ENCODE peak calls at places on chromosomes 2 and 18, in six cellular contexts. X, O, P, N, K and Q are unnamed samples.

GRCh38 chr2:186544255-186544675 is 45.6 kb upstream of the ITGAV start:
- DNase-seq in X (peak; percentile 51), O (peak; percentile 10), P (peak; percentile 28), N (no peak), K (peak; percentile 84), Q (no peak)

GRCh38 chr18:74861154-74861553 is 263.5 kb downstream of the ZNF407 start:
- DNase-seq in X (peak; percentile 22), O (no peak), P (no peak), N (no peak), K (no peak), Q (no peak)

GRCh38 chr2:164061129-164061746 is 325.4 kb upstream of the FIGN start:
- DNase-seq in X (peak; percentile 58), O (no peak), P (peak; percentile 65), N (peak; percentile 58), K (peak; percentile 47), Q (peak; percentile 55)

GRCh38 chr2:227748079-227748478 is 2.4 kb downstream of the SCYGR8 start:
- DNase-seq in X (no peak), O (no peak), P (peak; percentile 56), N (no peak), K (peak; percentile 13), Q (peak; percentile 37)

GRCh38 chr2:180890781-180891180 is 89.6 kb upstream of the UBE2E3 start:
- DNase-seq in X (no peak), O (no peak), P (no peak), N (no peak), K (peak; percentile 37), Q (no peak)

GRCh38 chr2:235171511-235172130 is 219.8 kb downstream of the SH3BP4 start:
- DNase-seq in X (peak; percentile 31), O (no peak), P (no peak), N (no peak), K (peak; percentile 90), Q (no peak)

GRCh38 chr18:10312316-10313015 is 142.0 kb upstream of the APCDD1 start:
- DNase-seq in X (no peak), O (no peak), P (no peak), N (no peak), K (peak; percentile 34), Q (no peak)

GRCh38 chr2:42567806-42568429 is 514 bp upstream of the MTA3 start:
- DNase-seq in X (peak; percentile 63), O (peak; percentile 23), P (peak; percentile 55), N (peak; percentile 57), K (peak; percentile 25), Q (peak; percentile 52)

DNA sequence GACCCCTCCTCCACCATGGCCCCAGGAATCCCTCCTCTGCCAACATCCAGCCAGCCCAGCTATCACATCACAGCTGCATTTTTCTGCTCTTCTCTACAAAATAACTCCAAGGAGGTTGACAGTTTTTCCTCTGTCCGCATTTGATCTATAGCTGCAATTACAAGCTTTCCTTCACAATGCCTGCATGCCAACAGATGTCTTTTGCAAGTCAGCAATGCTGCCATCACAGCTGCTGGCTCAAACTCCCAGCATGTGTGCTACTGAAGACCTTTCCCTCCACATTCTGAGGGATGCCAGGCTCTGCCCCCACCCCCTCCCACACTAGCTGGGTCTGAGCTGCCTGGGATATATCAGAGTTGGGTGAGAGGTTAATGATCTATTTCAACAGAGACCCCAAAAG is 51.7 kb downstream of the MCFD2 start:
- DNase-seq in X (no peak), O (no peak), P (no peak), N (no peak), K (no peak), Q (no peak)
- H3K4me3 ChIP-seq in X (no peak overlapping the region), O (no peak overlapping the region), P (no peak overlapping the region), N (no peak overlapping the region), K (no peak overlapping the region), Q (no peak overlapping the region)

DNA sequence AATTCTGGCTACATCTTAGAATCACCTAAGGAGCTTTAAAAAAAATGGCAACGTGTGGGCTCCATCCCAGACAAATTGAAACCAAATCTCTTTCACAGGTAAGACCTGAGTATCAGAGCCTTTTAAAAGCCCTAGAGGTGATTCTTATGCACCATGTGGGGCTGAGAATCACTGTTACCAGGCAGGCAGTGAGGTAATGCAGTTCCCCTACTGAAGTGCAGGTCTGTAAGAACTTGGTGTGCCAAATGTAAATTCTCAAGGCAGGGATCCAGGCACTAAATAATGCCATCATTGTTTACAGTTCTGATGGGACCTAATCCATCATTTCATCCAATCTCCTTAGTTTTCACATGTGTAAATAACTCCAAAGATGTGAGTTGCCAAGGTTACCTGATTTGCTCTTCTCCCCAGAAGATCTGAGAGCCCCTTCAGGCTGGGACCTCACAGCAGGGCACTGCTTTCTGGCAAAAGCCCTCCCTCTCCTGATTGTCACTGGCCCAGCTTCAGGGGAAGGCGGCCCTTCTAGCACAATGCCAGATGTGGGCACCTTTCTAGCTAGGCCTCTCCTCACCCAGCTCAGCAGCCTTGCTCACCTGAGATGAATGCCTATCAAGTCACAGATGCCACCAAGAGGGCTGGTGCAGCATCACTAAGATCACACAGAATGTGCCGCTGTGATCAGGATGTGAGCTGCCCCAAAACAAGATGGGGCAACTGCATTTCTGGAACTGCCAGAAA is 73.6 kb upstream of the RGPD5 start:
- DNase-seq in X (no peak), O (peak; percentile 25), P (no peak), N (peak; percentile 20), K (no peak), Q (peak; percentile 22)
- H3K27me3 ChIP-seq in X (no peaks in the 10 kb centered on the region), O (no peaks in the 10 kb centered on the region), P (no peaks in the 10 kb centered on the region), N (peaks cover 5% of the 10 kb centered on the region), K (no peaks in the 10 kb centered on the region), Q (no peaks in the 10 kb centered on the region)

GRCh38 chr2:70190086-70190412 is 770 bp downstream of the C2orf42 start:
- DNase-seq in X (peak; percentile 35), O (no peak), P (peak; percentile 32), N (peak; percentile 56), K (no peak), Q (no peak)

GRCh38 chr2:70190413-70191243 is at the start of gene C2orf42:
- DNase-seq in X (peak; percentile 98), O (peak; percentile 96), P (peak; percentile 95), N (peak; percentile 99), K (peak; percentile 99), Q (peak; percentile 98)

GRCh38 chr2:70192516-70192915 is 1.7 kb upstream of the C2orf42 start:
- DNase-seq in X (no peak), O (no peak), P (no peak), N (no peak), K (no peak), Q (no peak)

GRCh38 chr2:70188460-70188859 is 2.4 kb downstream of the C2orf42 start:
- DNase-seq in X (peak; percentile 46), O (no peak), P (no peak), N (no peak), K (no peak), Q (no peak)

GRCh38 chr2:70191244-70191735 is 471 bp upstream of the C2orf42 start:
- DNase-seq in X (no peak), O (no peak), P (no peak), N (no peak), K (no peak), Q (no peak)
- H3K4me3 ChIP-seq in X (no peak overlapping the region), O (peak overlapping the region; percentile 77), P (no peak overlapping the region), N (no peak overlapping the region), K (peak overlapping the region; percentile 81), Q (no peak overlapping the region)

DNA sequence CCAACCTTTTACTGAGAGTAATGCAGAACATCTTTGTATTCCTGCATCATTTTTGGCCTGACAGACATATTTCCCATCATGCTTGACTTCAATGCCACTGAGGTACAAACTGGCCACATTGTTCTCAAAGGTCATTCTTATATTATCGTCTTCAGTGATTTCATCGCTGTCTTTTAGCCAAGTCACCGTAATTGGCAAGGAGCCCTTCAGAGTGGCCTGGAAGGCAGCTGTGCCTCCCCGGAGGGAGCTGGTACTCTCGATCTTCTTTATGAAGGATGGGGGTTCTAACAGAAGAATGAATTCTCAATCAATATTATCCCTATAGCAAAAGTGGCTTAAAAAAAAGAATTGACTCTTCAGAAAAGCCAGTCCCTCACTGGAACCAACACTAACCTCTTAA is 75.9 kb downstream of the TTN start:
- DNase-seq in X (no peak), O (no peak), P (no peak), N (no peak), K (no peak), Q (no peak)
- H3K27me3 ChIP-seq in X (no peaks in the 10 kb centered on the region), O (no peaks in the 10 kb centered on the region), P (no peaks in the 10 kb centered on the region), N (no peaks in the 10 kb centered on the region), K (peaks cover 16% of the 10 kb centered on the region), Q (no peaks in the 10 kb centered on the region)

DNA sequence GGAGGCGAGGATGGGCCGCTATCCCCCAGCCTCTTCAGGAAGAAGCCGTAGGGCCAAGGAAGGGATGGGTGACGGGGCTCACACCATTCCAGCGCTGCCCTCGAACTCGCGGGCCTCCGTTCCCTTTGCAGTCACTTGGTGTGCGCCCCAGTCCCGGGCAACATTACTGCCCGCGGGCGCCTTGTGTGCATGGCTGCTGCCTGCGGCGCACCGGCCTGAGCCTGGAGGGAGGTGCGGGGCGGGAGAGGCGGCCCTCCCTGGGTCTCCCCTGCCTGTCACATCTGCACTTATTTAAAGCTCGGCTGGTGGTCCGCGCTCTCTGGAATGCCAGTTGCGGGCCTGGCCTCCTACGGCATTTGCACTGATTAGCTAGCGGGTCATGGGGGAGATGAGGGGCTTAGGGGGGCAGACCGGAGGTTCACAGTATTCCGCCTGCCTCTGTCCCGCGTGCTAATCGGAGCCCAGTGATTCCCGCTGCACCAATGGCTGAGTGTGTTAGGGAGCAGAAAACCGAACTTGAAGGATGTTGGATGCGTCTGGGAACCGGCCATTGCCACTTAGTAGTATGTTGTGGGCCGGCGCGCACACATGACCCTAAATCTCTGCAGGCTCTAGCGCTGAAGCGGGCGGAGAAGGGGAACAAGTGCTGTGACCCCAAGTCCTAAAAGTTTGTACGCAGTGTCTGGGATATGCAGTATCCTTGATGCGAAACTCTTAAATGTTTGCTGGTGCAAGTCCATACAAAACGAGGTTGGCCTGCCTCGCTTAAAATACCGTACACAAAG is 161.1 kb upstream of the SIX2 start:
- DNase-seq in X (no peak), O (no peak), P (peak; percentile 34), N (no peak), K (no peak), Q (no peak)
- H3K4me3 ChIP-seq in X (no peak overlapping the region), O (peak overlapping the region; percentile 41), P (peak overlapping the region; percentile 41), N (no peak overlapping the region), K (peak overlapping the region; percentile 70), Q (no peak overlapping the region)

GRCh38 chr18:67496469-67496868 is 20.1 kb downstream of the DSEL start:
- DNase-seq in X (no peak), O (no peak), P (no peak), N (no peak), K (no peak), Q (no peak)
- H3K27me3 ChIP-seq in X (no peaks in the 10 kb centered on the region), O (no peaks in the 10 kb centered on the region), P (no peaks in the 10 kb centered on the region), N (no peaks in the 10 kb centered on the region), K (no peaks in the 10 kb centered on the region), Q (no peaks in the 10 kb centered on the region)

GRCh38 chr18:456361-456821 is 44.1 kb downstream of the COLEC12 start:
- DNase-seq in X (peak; percentile 28), O (peak; percentile 16), P (no peak), N (no peak), K (peak; percentile 87), Q (no peak)
- H3K4me3 ChIP-seq in X (no peak overlapping the region), O (no peak overlapping the region), P (no peak overlapping the region), N (no peak overlapping the region), K (peak overlapping the region; percentile 48), Q (no peak overlapping the region)